ENCODE peak calls at places on chromosomes 6 and 20, in seven cellular contexts. Q is HFFc6, L is mammary epithelial cell, B is fibroblast of lung, H is gastrocnemius medialis, W is breast epithelium, U is adrenal gland. C is an unnamed sample.

GRCh38 chr6:106973018-106973840 is 1.3 kb downstream of the CD24 start:
- DNase-seq in Q (no peak), L (peak), B (peak), H (no peak), W (peak), U (no peak), C (no peak)

GRCh38 chr6:42041131-42042055 is 8.9 kb upstream of the TAF8 start:
- DNase-seq in Q (no peak), L (no peak), B (peak), H (no peak), W (no peak), U (no peak), C (no peak)

GRCh38 chr6:38760097-38760496 is 45.0 kb downstream of the DNAH8 start:
- DNase-seq in Q (no peak), L (no peak), B (no peak), H (no peak), W (no peak), U (no peak), C (no peak)

GRCh38 chr20:43243672-43244269 is 54.1 kb upstream of the PTPRT start:
- DNase-seq in Q (no peak), L (no peak), B (no peak), H (no peak), W (no peak), U (no peak), C (no peak)

GRCh38 chr20:62925420-62926228 is 681 bp downstream of the DIDO1 start:
- DNase-seq in Q (no peak), L (peak), B (peak), H (no peak), W (no peak), U (peak), C (no peak)

GRCh38 chr6:82862543-82862942 is 203.1 kb downstream of the UBE3D start:
- DNase-seq in Q (peak), L (no peak), B (no peak), H (no peak), W (no peak), U (no peak), C (no peak)

GRCh38 chr6:139124887-139125672 is 9.8 kb upstream of the HECA start:
- DNase-seq in Q (peak), L (peak), B (peak), H (peak), W (no peak), U (peak), C (peak)

GRCh38 chr6:5425267-5425666 is 164.0 kb downstream of the FARS2 start:
- DNase-seq in Q (no peak), L (no peak), B (peak), H (no peak), W (no peak), U (no peak), C (no peak)

GRCh38 chr6:89792881-89793280 is 26.7 kb downstream of the MDN1 start:
- DNase-seq in Q (peak), L (peak), B (peak), H (peak), W (no peak), U (no peak), C (no peak)

GRCh38 chr6:110593637-110594036 is 117.2 kb upstream of the SLC22A16 start:
- DNase-seq in Q (no peak), L (no peak), B (no peak), H (no peak), W (no peak), U (no peak), C (no peak)

GRCh38 chr20:38104283-38104682 is 60.8 kb downstream of the TGM2 start:
- DNase-seq in Q (no peak), L (no peak), B (no peak), H (no peak), W (no peak), U (no peak), C (no peak)
- TF ChIP-seq CTCF in Q (no peak), L (no peak), B (no peak), H (no peak), W (no peak), U (no peak), C (no peak)

GRCh38 chr6:160069459-160069858 is 52.2 kb upstream of the SLC22A1 start:
- DNase-seq in Q (no peak), L (no peak), B (no peak), H (no peak), W (no peak), U (no peak), C (no peak)

GRCh38 chr6:160070831-160071230 is 50.8 kb upstream of the SLC22A1 start:
- DNase-seq in Q (no peak), L (no peak), B (no peak), H (no peak), W (no peak), U (no peak), C (no peak)

GRCh38 chr6:160073272-160073671 is 48.3 kb upstream of the SLC22A1 start:
- DNase-seq in Q (no peak), L (no peak), B (no peak), H (no peak), W (no peak), U (no peak), C (no peak)

GRCh38 chr6:160070427-160070826 is 51.2 kb upstream of the SLC22A1 start:
- DNase-seq in Q (no peak), L (no peak), B (no peak), H (no peak), W (no peak), U (no peak), C (no peak)

DNA sequence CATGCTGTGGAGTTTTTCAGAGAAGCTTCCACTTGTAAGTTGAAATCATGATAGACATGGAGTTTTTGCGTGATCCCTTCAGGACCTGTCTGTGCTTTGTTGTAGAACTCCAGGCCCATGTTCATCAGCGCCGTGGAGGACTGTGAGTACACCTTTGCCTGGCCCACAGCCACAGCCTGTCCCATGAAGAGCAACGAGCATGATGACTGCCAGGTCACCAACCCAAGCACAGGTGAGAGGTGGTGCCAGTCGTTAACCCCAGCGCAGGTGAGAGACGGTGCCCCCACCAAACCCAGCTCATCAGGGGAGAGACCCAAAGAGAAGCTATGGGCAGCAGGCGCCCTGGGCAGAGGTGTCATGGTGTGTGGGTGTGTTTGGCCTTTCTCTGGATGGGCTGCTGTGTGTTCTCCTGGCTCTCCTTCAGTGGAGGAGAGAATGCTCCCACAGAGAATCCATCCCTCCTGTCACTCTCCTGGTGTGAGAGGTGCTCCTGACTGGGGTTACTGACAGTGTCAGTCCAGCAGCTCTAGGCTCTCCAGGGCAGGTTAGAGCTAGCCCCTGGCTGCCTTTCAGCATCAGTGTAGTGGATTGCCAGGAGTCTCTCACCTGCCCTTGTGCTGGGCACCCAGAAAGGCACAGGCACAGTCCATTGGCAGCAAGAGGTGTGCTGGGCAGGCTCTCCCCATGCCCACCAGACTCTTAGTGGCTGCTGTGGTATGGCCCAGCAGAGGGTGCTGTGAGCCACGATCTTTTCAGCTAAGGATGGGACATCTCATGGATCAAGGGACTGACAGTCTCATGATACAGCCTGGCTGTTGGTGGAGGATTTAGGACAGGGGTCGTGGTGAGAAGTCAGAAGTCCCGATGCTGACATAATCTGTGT is 49.6 kb upstream of the SLC22A1 start:
- DNase-seq in Q (no peak), L (no peak), B (no peak), H (no peak), W (no peak), U (no peak), C (no peak)
- TF ChIP-seq CTCF in Q (peak), L (no peak), B (no peak), H (no peak), W (no peak), U (no peak), C (no peak)

GRCh38 chr6:149076355-149076734 is 241.2 kb upstream of the TAB2 start:
- DNase-seq in Q (no peak), L (no peak), B (no peak), H (no peak), W (no peak), U (no peak), C (no peak)

GRCh38 chr6:149075616-149076354 is 241.7 kb upstream of the TAB2 start:
- DNase-seq in Q (no peak), L (peak), B (peak), H (no peak), W (no peak), U (no peak), C (no peak)

GRCh38 chr6:149074832-149075258 is 242.7 kb upstream of the TAB2 start:
- DNase-seq in Q (no peak), L (no peak), B (no peak), H (no peak), W (no peak), U (no peak), C (no peak)

GRCh38 chr6:149077208-149077607 is 240.3 kb upstream of the TAB2 start:
- DNase-seq in Q (no peak), L (no peak), B (no peak), H (no peak), W (no peak), U (no peak), C (no peak)

GRCh38 chr6:149071997-149072396 is 245.5 kb upstream of the TAB2 start:
- DNase-seq in Q (no peak), L (no peak), B (no peak), H (no peak), W (no peak), U (no peak), C (no peak)
- TF ChIP-seq CTCF in Q (no peak), L (no peak), B (no peak), H (no peak), W (no peak), U (no peak), C (no peak)

GRCh38 chr6:74320076-74320475 is 624.1 kb downstream of the CD109 start:
- DNase-seq in Q (no peak), L (no peak), B (no peak), H (no peak), W (no peak), U (no peak), C (no peak)
- TF ChIP-seq CTCF in Q (no peak), L (no peak), B (no peak), H (no peak), W (no peak), U (no peak), C (no peak)

GRCh38 chr20:46680684-46681031 is 8.6 kb downstream of the TP53RK start:
- DNase-seq in Q (no peak), L (no peak), B (no peak), H (no peak), W (no peak), U (no peak), C (no peak)

GRCh38 chr20:46682063-46682821 is 7.0 kb downstream of the TP53RK start:
- DNase-seq in Q (no peak), L (no peak), B (no peak), H (no peak), W (no peak), U (no peak), C (no peak)

GRCh38 chr20:46683620-46683938 is 5.7 kb downstream of the TP53RK start:
- DNase-seq in Q (no peak), L (no peak), B (no peak), H (no peak), W (no peak), U (no peak), C (no peak)

GRCh38 chr20:46683068-46683477 is 6.2 kb downstream of the TP53RK start:
- DNase-seq in Q (no peak), L (no peak), B (no peak), H (no peak), W (no peak), U (no peak), C (no peak)

DNA sequence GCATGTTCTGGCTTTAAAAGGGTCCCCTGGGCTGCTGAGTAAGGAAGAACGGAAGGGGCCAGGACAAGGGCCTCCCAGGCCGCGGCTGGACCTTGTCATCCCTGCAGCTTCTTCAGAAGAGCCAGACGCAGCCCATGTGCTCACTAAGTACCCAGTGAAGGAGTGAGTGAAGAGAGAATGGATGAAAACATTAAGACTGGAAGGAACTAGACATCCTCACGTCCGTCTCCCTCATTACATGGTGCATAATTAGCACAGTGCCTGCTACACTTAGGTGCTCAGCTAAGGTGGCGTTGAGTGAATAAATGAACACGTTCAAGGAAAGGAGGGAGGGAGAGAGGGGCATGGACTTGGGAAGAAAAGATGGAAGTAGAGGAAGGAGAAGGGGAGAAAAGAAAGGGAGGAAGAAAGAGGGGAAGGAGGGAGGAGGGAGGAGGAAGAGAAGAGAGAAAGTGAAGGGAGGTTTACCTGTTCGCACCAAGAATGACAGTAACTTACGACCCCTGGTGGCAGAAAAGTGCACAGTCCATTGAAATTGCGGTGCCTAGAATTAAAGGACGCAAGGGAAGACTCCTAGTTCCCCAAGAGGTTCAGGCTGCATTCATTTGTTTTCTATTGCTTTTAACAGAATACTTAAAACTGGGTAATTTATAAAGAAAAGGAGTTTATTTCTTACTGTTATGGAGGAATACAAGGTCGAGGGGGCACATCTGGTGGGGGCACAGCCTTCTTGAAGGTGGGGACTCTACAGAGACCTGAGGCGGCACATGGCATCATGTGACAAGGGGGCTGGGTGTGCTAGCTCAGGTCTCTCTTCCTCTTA is 8.0 kb downstream of the TP53RK start:
- DNase-seq in Q (peak), L (peak), B (peak), H (no peak), W (peak), U (peak), C (no peak)
- TF ChIP-seq CTCF in Q (peak), L (peak), B (peak), H (peak), W (peak), U (peak), C (peak)

DNA sequence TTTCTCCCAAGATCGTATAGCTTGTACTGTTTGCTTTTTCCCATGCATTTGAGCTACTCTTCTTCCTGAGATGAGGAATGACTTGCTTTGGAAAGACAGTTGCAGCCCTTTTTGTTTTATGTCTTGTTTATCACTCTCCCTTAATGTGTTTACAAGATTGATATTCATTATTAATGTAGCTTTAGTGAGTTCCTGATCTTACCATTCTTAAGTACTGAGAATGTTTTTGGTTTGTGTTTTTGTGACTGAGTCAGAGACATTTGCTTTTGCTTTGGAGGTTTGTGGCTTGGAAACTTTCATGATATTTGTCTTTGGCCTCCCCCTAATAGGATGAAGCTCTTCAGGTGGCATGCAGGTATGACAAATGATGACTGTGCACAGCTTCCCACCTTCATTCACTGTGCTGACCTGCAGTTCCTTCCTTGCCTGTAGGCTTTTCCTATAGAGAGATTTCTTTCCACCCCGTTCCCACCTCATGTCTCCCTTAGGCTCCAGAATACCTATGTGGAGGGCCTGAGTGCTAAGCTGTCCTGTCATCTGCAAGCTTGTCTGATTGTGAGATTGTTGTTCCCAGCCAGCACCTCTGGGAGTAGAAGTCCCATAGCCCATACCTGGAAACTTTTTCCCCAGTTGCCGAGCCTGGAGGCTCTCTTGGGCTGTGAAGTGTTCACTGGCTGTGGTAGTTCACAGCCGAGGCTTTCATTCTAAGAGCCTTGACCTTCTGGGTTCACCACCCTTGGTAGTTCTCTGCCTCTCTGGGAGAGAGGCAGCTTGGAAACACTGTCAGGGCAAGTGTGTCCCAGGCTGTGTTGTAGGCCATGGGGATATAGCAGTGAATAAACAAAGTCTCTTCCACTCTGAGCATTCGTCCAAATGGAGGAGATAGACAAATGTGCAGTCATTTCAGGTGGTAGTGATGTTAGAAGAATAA is 27.1 kb downstream of the CDS2 start:
- DNase-seq in Q (no peak), L (peak), B (no peak), H (no peak), W (no peak), U (no peak), C (no peak)
- TF ChIP-seq CTCF in Q (no peak), L (peak), B (no peak), H (no peak), W (no peak), U (no peak), C (no peak)

GRCh38 chr6:54992789-54993188 is 146.2 kb downstream of the FAM83B start:
- DNase-seq in Q (no peak), L (no peak), B (no peak), H (no peak), W (no peak), U (no peak), C (no peak)
- TF ChIP-seq CTCF in Q (peak), L (peak), B (peak), H (no peak), W (peak), U (no peak), C (no peak)